ENCODE peak calls at places on chromosomes 12 and 14, in four cellular contexts. Z is GM12878, M is K562, V is HL-60. O is an unnamed sample.

GRCh38 chr14:99321236-99321925 is 49.4 kb upstream of the BCL11B start:
- DNase-seq in Z (no peak), M (no peak), V (no peak), O (no peak)

GRCh38 chr14:106308839-106309389 is 782.5 kb downstream of the TMEM121 start:
- DNase-seq in Z (peak), M (peak), V (peak), O (peak)

GRCh38 chr14:34297786-34298520 is 164.1 kb downstream of the SPTSSA start:
- DNase-seq in Z (no peak), M (no peak), V (no peak), O (no peak)

GRCh38 chr12:113143959-113144358 is 5.6 kb upstream of the CFAP73 start:
- DNase-seq in Z (no peak), M (no peak), V (no peak), O (no peak)

GRCh38 chr14:67268456-67269115 is 27.4 kb downstream of the PALS1 start:
- DNase-seq in Z (no peak), M (no peak), V (no peak), O (no peak)

GRCh38 chr12:2251485-2252179 is 198.8 kb downstream of the CACNA1C start:
- DNase-seq in Z (no peak), M (no peak), V (no peak), O (no peak)

GRCh38 chr14:56189306-56189705 is 71.1 kb downstream of the PELI2 start:
- DNase-seq in Z (no peak), M (no peak), V (no peak), O (no peak)

GRCh38 chr12:99722690-99723486 is 75.3 kb downstream of the GARIN6 start:
- DNase-seq in Z (no peak), M (no peak), V (no peak), O (no peak)

DNA sequence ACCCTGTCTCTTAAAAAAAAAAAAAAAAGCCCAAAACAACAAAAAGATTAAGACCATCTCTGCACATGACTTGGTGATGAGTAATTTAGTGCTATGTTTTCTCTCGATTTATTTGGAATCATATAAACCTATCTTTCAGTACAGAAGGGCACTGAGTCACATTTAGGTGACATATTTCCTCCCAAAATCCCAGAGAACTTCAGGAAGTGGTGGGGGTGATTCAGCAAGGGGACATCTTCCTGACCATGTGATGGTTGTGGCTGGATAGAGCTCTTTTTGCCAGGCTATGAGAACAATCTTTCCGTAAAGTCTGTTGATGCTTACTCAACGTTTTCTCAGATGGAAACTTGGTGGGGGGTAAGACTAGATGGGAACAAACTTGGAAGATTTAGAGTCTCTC is 50.0 kb downstream of the PPFIBP1 start:
- DNase-seq in Z (no peak), M (no peak), V (no peak), O (no peak)
- TF ChIP-seq POLR2AphosphoS5 in Z (no peak), M (no peak), V (no peak), O (no peak)

GRCh38 chr14:78697341-78697740 is 527.2 kb downstream of the NRXN3 start:
- DNase-seq in Z (no peak), M (no peak), V (no peak), O (peak)
- TF ChIP-seq SPI1 in Z (no peak), M (no peak), V (no peak), O (no peak)

GRCh38 chr12:124098101-124098757 is 125.2 kb downstream of the ZNF664 start:
- DNase-seq in Z (no peak), M (no peak), V (no peak), O (no peak)
- TF ChIP-seq POLR2AphosphoS5 in Z (no peak), M (no peak), V (no peak), O (no peak)

GRCh38 chr12:127411981-127412380 is 855.0 kb upstream of the TMEM132C start:
- DNase-seq in Z (no peak), M (no peak), V (no peak), O (no peak)

GRCh38 chr12:127411141-127411915 is 855.6 kb upstream of the TMEM132C start:
- DNase-seq in Z (no peak), M (no peak), V (no peak), O (no peak)

GRCh38 chr12:127416796-127417195 is 850.2 kb upstream of the TMEM132C start:
- DNase-seq in Z (no peak), M (no peak), V (no peak), O (no peak)

GRCh38 chr12:127414186-127414585 is 852.8 kb upstream of the TMEM132C start:
- DNase-seq in Z (no peak), M (no peak), V (no peak), O (no peak)
- TF ChIP-seq SPI1 in Z (no peak), M (no peak), V (no peak), O (no peak)

GRCh38 chr12:65607271-65607880 is 216.9 kb upstream of the HMGA2 start:
- DNase-seq in Z (no peak), M (no peak), V (no peak), O (no peak)
- TF ChIP-seq POLR2AphosphoS5 in Z (no peak), M (no peak), V (no peak), O (no peak)

GRCh38 chr14:57375156-57375555 is 15.2 kb upstream of the NAA30 start:
- DNase-seq in Z (no peak), M (no peak), V (no peak), O (no peak)
- TF ChIP-seq SPI1 in Z (no peak), M (no peak), V (no peak), O (no peak)

GRCh38 chr12:124563809-124564208 is 3.6 kb downstream of the NCOR2 start:
- DNase-seq in Z (no peak), M (no peak), V (no peak), O (no peak)

GRCh38 chr12:124565656-124566180 is 1.7 kb downstream of the NCOR2 start:
- DNase-seq in Z (no peak), M (peak), V (no peak), O (no peak)

GRCh38 chr12:124565071-124565491 is 2.3 kb downstream of the NCOR2 start:
- DNase-seq in Z (no peak), M (no peak), V (no peak), O (no peak)

GRCh38 chr12:124563401-124563800 is 4.0 kb downstream of the NCOR2 start:
- DNase-seq in Z (no peak), M (no peak), V (no peak), O (no peak)

DNA sequence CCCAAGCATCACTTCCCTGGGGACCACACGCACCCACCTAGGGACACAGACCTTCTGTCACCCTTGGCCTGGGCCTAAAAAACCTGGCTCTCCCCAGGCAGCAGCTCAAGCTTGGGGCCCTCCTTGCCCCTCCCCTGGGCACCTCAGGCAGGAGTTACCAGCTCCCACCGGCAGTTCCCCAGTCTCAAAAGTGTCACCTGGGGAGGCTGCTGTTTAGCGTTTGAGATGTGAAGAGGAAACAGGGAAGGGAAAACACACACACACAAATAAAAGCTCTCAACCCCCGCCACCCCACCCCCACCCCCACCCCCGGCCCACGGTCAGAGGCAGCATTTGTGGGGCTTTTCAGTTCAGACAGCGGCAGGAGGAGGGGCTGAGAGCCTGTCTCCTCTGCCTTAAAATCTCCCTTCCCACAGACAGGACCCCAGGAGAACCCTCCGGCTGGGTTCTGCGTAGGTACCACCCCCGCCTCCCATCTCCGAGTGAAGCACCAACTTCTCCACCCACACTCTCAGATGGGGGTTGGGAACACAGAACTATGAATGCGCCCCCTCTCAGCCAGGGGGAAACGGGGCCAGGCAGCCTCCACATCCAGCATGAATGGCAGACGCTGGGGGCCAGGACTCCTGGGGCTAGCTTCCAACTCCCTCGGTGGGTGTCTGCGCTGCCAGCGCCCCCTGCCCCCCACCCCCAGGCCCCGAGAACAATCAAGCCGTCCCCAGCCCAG is 3.0 kb downstream of the NCOR2 start:
- DNase-seq in Z (no peak), M (no peak), V (no peak), O (no peak)
- TF ChIP-seq POLR2AphosphoS5 in Z (no peak), M (no peak), V (no peak), O (no peak)

GRCh38 chr12:96752211-96752610 is 154.8 kb upstream of the NEDD1 start:
- DNase-seq in Z (no peak), M (no peak), V (no peak), O (no peak)

GRCh38 chr12:96749978-96750377 is 157.1 kb upstream of the NEDD1 start:
- DNase-seq in Z (no peak), M (no peak), V (no peak), O (no peak)

DNA sequence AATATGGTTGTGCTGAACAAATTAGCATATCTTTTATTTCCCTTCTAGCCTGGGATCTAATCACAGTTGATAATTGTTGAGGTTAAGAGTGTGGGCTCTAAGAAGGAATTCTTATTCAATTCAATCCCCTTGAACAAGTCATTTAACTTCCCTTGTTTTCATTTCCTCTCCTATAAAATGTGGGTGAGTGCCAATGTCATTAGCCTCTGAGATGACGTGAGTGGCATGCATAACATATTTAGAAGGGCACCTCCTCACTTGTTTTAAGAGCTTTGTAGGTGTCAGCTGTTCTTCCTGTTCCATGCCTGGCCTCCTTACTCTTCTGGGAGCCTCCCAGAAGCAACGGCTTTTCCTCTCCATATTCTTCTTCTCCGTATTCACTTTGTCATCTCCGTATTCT is 155.4 kb upstream of the NEDD1 start:
- DNase-seq in Z (no peak), M (no peak), V (no peak), O (no peak)
- TF ChIP-seq SPI1 in Z (no peak), M (no peak), V (no peak), O (no peak)